ENCODE peak calls at places on chromosomes 6 and 20, in eight cellular contexts. E, D, F, C, B, K, J and U are unnamed samples.

GRCh38 chr6:20141931-20142330 is 70.3 kb downstream of the MBOAT1 start:
- DNase-seq in E (no peak), D (no peak), B (no peak), C (no peak), J (no peak), F (no peak), K (no peak), U (no peak)

GRCh38 chr6:75930954-75931689 is 141.3 kb downstream of the IMPG1 start:
- DNase-seq in B (no peak), F (no peak), J (peak; percentile 52), E (no peak), C (no peak), D (no peak), K (no peak), U (no peak)

GRCh38 chr20:32731882-32732266 is 11.4 kb downstream of the COMMD7 start:
- DNase-seq in C (no peak), K (no peak), F (no peak), B (peak; percentile 85), E (no peak), J (no peak), D (no peak), U (no peak)

GRCh38 chr6:1624071-1624847 is 14.5 kb downstream of the FOXC1 start:
- DNase-seq in D (no peak), C (peak; percentile 17), E (no peak), B (no peak), J (no peak), F (peak; percentile 63), K (no peak), U (no peak)

GRCh38 chr6:151763938-151764680 is 43.4 kb upstream of the ESR1 start:
- DNase-seq in C (peak; percentile 94), J (peak; percentile 73), E (peak; percentile 97), D (peak; percentile 95), F (peak; percentile 91), K (peak; percentile 95), B (peak; percentile 53), U (peak; percentile 91)

GRCh38 chr20:45346851-45347250 is 1.4 kb downstream of the SDC4 start:
- DNase-seq in B (no peak), D (no peak), K (no peak), E (no peak), C (no peak), F (no peak), J (no peak), U (no peak)

GRCh38 chr6:130933712-130934200 is 106.5 kb downstream of the SMLR1 start:
- DNase-seq in K (no peak), J (peak; percentile 51), F (no peak), D (no peak), C (no peak), E (no peak), B (peak; percentile 40), U (no peak)

GRCh38 chr6:101478891-101479290 is 85.4 kb downstream of the GRIK2 start:
- DNase-seq in E (no peak), F (no peak), B (no peak), J (no peak), D (no peak), K (no peak), C (no peak), U (no peak)

GRCh38 chr6:153976921-153977693 is 61.9 kb upstream of the OPRM1 start:
- DNase-seq in E (no peak), C (no peak), B (no peak), F (no peak), J (no peak), K (no peak), D (no peak), U (no peak)

GRCh38 chr20:2059411-2059810 is 42.2 kb upstream of the STK35 start:
- DNase-seq in F (no peak), C (no peak), K (no peak), E (no peak), B (no peak), J (no peak), D (no peak), U (no peak)

GRCh38 chr20:45301824-45302251 is 4.8 kb upstream of the RBPJL start:
- DNase-seq in C (no peak), F (no peak), E (no peak), J (no peak), B (no peak), D (no peak), K (no peak), U (no peak)

GRCh38 chr20:25571817-25572216 is 13.5 kb downstream of the NINL start:
- DNase-seq in D (no peak), J (no peak), K (no peak), C (no peak), E (no peak), F (no peak), B (no peak), U (no peak)

GRCh38 chr6:145823322-145823944 is 8.8 kb upstream of the FBXO30 start:
- DNase-seq in E (no peak), D (no peak), K (no peak), B (no peak), J (peak; percentile 45), C (no peak), F (no peak), U (no peak)

GRCh38 chr6:148471624-148472494 is 129.2 kb downstream of the SASH1 start:
- DNase-seq in C (no peak), D (no peak), F (no peak), J (peak; percentile 52), B (no peak), K (peak; percentile 52), E (no peak), U (no peak)

GRCh38 chr6:17012421-17013225 is 89.2 kb upstream of the STMND1 start:
- DNase-seq in E (no peak), B (no peak), F (peak; percentile 87), K (no peak), J (peak; percentile 65), D (peak; percentile 27), C (no peak), U (no peak)

DNA sequence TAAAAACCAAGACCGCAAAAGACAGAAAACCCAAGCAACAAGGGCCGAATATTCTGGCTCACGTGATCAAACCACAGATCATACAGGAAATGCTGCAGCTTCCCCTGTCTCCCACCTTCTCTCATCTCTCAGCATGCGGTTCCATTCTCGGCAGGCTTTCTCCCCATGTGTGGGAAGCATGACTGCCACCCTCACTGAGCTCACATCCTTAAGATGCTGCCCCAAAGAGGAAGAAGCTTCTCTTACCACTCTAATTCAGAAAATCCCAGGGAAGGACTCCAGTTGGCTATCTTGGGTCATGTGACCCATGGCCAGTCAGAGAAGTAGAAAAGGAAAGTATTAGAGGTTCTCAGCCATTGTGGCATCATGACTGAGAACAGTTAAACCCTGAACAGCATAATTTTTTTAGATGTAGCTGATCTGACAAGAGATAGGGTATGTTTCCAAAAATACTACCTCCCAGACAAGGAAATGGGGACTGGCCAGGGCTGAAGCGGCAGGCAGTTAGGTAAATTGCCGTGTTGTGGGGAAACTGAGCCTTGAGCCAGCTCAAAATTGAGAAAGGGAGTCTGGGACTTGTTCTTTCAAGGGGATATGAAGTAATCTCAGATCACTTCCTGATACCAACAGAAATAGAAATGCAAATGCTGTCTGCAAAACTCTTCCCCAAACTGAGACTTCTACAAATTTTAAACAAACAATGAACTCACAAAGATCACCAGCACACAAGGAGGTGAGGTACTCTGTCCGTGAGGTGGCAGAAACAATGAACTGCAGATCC is 37.1 kb upstream of the GRM4 start:
- DNase-seq in C (peak; percentile 26), E (no peak), K (no peak), B (no peak), F (no peak), D (no peak), J (no peak), U (no peak)
- H3K27ac ChIP-seq in C (no peak overlapping the region), E (no peak overlapping the region), K (peak overlapping the region; percentile 86), B (no peak overlapping the region), F (no peak overlapping the region), D (no peak overlapping the region), J (no peak overlapping the region), U (no peak overlapping the region)

DNA sequence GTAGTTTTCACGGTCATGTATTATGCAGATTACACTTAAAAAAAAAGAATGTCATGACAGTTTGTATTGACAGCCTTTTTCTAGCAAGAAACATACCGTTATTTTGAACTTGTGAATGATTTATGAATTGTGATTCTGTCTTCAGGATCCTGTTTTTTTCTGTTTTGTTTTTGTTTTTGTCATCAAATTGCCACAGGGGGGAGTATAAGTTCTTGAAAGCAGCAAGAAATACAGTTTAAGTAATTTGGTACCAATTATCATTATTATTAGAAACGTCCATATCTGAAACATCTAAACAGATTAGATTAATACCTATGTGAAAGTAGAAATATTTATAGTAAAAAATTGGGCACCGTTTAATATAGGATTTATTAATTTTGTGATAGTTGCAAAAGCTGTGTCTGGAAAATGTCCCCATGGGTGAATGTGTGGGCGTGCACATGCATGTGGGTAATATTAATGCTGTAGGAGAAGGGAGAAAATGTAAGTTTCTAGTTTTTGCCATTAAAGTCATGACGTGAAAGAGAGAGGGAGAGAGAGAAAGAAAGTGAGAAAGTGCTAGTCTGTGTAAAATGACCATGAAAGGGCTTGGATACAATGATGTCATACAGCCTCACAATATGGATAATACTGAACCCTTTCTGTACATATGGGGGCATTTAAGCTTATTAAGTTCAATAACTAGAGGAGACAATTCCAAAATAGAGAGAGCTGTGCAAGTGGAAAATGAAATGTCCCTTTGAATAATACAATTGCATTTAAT is 9.4 kb upstream of the CCN2 start:
- DNase-seq in E (no peak), F (no peak), C (no peak), D (no peak), B (no peak), K (no peak), J (peak; percentile 47), U (no peak)
- TF ChIP-seq CTCF in E (no peak), F (no peak), C (no peak), D (peak; percentile 16), B (no peak), K (no peak), J (peak; percentile 51), U (peak; percentile 8)

DNA sequence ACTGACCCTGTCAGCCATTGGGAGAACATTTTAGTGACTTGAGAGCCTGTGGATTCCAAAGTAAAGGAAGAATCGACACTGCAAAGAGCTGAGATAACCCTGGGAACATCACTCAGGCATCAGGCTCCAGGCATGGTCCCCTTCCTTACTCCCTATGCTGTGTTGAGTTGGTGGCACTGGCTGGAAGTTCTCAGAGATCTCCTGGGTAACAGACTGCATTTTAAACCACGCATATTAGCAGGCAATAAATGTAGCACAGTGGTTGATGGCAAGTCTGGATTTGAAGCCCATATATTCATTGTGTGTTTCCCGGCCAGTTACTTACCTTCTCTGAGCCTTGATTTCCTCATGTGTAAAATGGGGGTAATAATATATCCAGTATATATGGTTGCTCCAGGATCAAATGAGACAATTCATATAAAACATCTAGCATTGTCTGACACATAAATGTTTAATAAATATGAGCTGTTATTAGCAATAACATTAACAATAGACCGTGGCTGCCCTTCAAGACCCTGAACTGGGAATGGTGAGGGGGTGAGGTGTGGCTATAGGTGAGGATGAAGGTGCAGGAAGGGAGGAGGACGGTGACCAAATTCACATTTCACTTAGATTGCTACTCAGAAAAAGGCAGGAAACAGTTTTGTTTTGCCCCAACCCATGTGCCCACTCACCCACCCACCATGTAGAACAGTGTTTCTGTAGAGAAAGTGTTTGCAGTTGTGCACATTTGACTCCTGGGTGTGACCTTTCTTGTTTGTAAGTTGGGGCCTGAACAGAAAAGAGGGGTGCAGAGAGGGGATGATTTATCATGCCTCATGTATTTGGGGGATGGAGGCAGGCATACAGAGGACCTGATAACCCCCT is 2.1 kb downstream of the PLCG1 start:
- DNase-seq in F (no peak), K (no peak), D (no peak), E (no peak), C (no peak), B (no peak), J (no peak), U (no peak)
- H3K4me1 ChIP-seq in F (no peaks in the 10 kb centered on the region), K (peaks cover 75% of the 10 kb centered on the region), D (peaks cover 10% of the 10 kb centered on the region), E (peaks cover 34% of the 10 kb centered on the region), C (peaks cover 51% of the 10 kb centered on the region), B (peaks cover 7% of the 10 kb centered on the region), J (peaks cover 22% of the 10 kb centered on the region), U (peaks cover 62% of the 10 kb centered on the region)

DNA sequence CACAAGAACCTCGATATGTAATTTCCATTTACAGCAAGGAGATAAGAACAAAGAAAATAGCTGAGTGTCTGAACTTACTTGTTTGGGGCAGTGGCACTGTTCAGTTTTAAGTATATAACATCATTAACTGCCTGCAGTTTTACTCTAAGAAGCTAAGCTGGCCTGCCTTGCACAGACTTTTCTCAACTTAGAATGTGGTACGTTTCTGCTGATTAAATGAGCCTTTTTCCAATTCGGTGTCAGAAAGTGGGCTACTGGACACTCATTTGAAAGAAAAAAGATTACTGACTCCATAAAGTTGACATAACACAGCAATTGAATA is 2.1 kb downstream of the ZMYND8 start:
- DNase-seq in D (no peak), J (no peak), B (no peak), C (no peak), E (no peak), K (no peak), F (no peak), U (no peak)
- H3K27ac ChIP-seq in D (peak overlapping the region; percentile 94), J (peak overlapping the region; percentile 98), B (peak overlapping the region; percentile 100), C (peak overlapping the region; percentile 67), E (peak overlapping the region; percentile 85), K (peak overlapping the region; percentile 99), F (peak overlapping the region; percentile 100), U (peak overlapping the region; percentile 97)